ENCODE peak calls at places on chromosomes 16 and 17, in six cellular contexts. H, X, P, R, V and G are unnamed samples.

GRCh38 chr17:42456223-42457106 is 2.2 kb upstream of the ATP6V0A1 start:
- DNase-seq in H (no peak), X (peak; percentile 27), P (no peak), R (no peak), V (no peak), G (no peak)

GRCh38 chr16:25260416-25260815 is 2.8 kb upstream of the ZKSCAN2 start:
- DNase-seq in H (no peak), X (no peak), P (no peak), R (no peak), V (no peak), G (no peak)

GRCh38 chr16:8729779-8730334 is 55.4 kb downstream of the ABAT start:
- DNase-seq in H (peak; percentile 40), X (no peak), P (no peak), R (no peak), V (no peak), G (no peak)

GRCh38 chr17:63035271-63035670 is 69.2 kb downstream of the TANC2 start:
- DNase-seq in H (no peak), X (no peak), P (no peak), R (no peak), V (peak; percentile 63), G (no peak)

GRCh38 chr16:1674306-1674705 is 3.8 kb upstream of the JPT2 start:
- DNase-seq in H (no peak), X (no peak), P (peak; percentile 37), R (no peak), V (no peak), G (no peak)

GRCh38 chr16:89452241-89452640 is 38.1 kb downstream of the ANKRD11 start:
- DNase-seq in H (no peak), X (no peak), P (no peak), R (no peak), V (no peak), G (no peak)

GRCh38 chr17:42937712-42938596 is 26.3 kb downstream of the AARSD1 start:
- DNase-seq in H (no peak), X (peak; percentile 57), P (peak; percentile 91), R (peak; percentile 54), V (peak; percentile 51), G (no peak)

GRCh38 chr17:43026610-43027009 is 1.6 kb downstream of the RND2 start:
- DNase-seq in H (no peak), X (no peak), P (no peak), R (no peak), V (no peak), G (no peak)

GRCh38 chr16:85514295-85514600 is 98.9 kb upstream of the GSE1 start:
- DNase-seq in H (no peak), X (no peak), P (peak; percentile 51), R (peak; percentile 90), V (no peak), G (no peak)

GRCh38 chr17:82238562-82239201 is 9.8 kb downstream of the SLC16A3 start:
- DNase-seq in H (no peak), X (peak; percentile 75), P (peak; percentile 75), R (peak; percentile 73), V (no peak), G (no peak)

GRCh38 chr16:89828199-89828869 is at the start of gene SPIRE2:
- DNase-seq in H (peak; percentile 71), X (peak; percentile 57), P (peak; percentile 93), R (peak; percentile 81), V (no peak), G (peak; percentile 85)

GRCh38 chr17:50540485-50541401 is 6.2 kb upstream of the SPATA20 start:
- DNase-seq in H (no peak), X (no peak), P (no peak), R (no peak), V (no peak), G (no peak)

GRCh38 chr17:80970762-80971703 is 20.6 kb upstream of the CHMP6 start:
- DNase-seq in H (no peak), X (no peak), P (no peak), R (no peak), V (no peak), G (no peak)

GRCh38 chr17:60107526-60108257 is 29.0 kb upstream of the HEATR6 start:
- DNase-seq in H (no peak), X (no peak), P (peak; percentile 36), R (no peak), V (no peak), G (no peak)

GRCh38 chr17:31105991-31106390 is 11.2 kb downstream of the NF1 start:
- DNase-seq in H (no peak), X (no peak), P (no peak), R (no peak), V (no peak), G (no peak)

GRCh38 chr16:25222959-25223358 is 6.2 kb downstream of the AQP8 start:
- DNase-seq in H (no peak), X (no peak), P (no peak), R (no peak), V (no peak), G (no peak)

GRCh38 chr17:72004476-72005331 is 116.1 kb upstream of the SOX9 start:
- DNase-seq in H (no peak), X (no peak), P (no peak), R (no peak), V (no peak), G (no peak)

GRCh38 chr17:76986318-76986717 is 118.1 kb downstream of the MGAT5B start:
- DNase-seq in H (no peak), X (no peak), P (no peak), R (no peak), V (no peak), G (no peak)

GRCh38 chr17:78381601-78382168 is 3.2 kb downstream of the PGS1 start:
- DNase-seq in H (no peak), X (no peak), P (peak; percentile 87), R (no peak), V (no peak), G (no peak)

GRCh38 chr17:8695241-8695640 is 49.4 kb downstream of the CCDC42 start:
- DNase-seq in H (no peak), X (no peak), P (no peak), R (no peak), V (no peak), G (no peak)

GRCh38 chr17:8695916-8696415 is 48.7 kb downstream of the CCDC42 start:
- DNase-seq in H (no peak), X (no peak), P (no peak), R (no peak), V (no peak), G (no peak)

GRCh38 chr17:8698142-8699050 is 46.2 kb downstream of the CCDC42 start:
- DNase-seq in H (no peak), X (no peak), P (peak; percentile 59), R (peak; percentile 21), V (no peak), G (no peak)

GRCh38 chr17:8696951-8697745 is 47.5 kb downstream of the CCDC42 start:
- DNase-seq in H (no peak), X (no peak), P (peak; percentile 78), R (peak; percentile 23), V (no peak), G (no peak)

GRCh38 chr17:8696456-8696855 is 48.2 kb downstream of the CCDC42 start:
- DNase-seq in H (no peak), X (no peak), P (peak; percentile 68), R (no peak), V (no peak), G (no peak)
- TF ChIP-seq CTCF in H (no peak), X (no peak), P (peak; percentile 34), R (no peak), V (no peak), G (peak; percentile 18)

DNA sequence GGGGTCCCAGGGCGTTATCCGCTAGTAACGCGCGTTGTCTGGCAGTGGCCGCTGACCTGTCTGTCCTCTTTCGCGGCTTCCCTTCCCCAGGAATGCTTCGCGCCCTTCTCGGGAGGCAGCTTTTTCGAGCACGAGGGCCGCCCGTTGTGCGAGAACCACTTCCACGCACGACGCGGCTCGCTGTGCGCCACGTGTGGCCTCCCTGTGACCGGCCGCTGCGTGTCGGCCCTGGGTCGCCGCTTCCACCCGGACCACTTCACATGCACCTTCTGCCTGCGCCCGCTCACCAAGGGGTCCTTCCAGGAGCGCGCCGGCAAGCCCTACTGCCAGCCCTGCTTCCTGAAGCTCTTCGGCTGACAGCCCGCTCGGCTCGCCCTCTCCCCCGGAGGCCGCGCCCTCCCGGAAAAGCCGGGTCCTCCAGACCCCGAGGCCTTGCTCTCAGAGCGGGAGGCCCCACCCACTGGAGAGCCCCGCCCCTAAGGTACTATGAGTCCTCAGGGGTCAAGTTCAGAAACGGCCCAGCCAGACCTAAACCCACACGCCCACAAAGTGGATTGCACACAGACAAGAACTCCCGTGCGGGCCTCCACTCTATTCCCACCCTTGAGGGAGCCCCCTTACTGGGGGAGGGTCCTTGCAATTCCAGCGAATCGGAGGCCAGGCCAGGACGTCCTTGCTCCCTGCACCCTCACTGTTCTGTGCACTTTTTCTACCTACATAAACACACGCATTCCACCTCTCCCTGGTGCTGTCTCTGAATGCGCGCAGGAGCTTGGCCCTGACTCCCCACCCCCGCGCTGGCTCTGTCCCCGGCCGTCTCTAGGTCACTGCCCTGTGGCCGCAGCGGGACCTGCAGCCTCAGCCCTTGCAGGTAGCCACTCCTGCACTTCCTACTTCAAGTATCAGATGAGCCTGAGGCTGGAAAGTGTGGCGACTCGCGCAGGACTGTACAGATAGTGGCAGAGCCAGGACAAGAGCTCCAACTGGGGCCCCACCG is 5.4 kb upstream of the SLC5A2 start:
- DNase-seq in H (peak; percentile 42), X (no peak), P (peak; percentile 92), R (peak; percentile 87), V (no peak), G (no peak)
- TF ChIP-seq CTCF in H (no peak), X (no peak), P (peak; percentile 76), R (peak; percentile 66), V (peak; percentile 44), G (peak; percentile 52)

DNA sequence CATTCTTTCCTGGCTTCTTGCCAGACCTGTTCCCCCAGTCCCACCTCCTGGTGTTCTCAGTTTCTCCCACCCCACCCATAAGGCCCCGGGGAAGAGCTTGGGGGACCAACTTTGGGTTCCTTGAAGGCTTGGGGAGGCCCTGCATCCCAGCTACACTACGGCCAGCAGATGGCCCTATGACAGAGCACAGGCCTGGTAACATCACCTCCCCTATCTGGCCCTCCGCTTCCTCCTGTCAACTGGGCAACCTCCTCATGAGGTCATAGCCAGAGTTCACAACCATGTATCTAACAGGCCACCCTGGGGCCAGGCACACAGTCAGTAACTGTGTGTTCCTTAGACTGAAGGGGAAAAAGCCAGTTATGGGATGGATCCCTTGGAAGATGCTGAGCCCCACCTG is 31.4 kb downstream of the MYO15A start:
- DNase-seq in H (no peak), X (no peak), P (peak; percentile 80), R (no peak), V (no peak), G (no peak)
- TF ChIP-seq CTCF in H (no peak), X (no peak), P (peak; percentile 62), R (no peak), V (peak; percentile 55), G (no peak)

GRCh38 chr16:13426736-13427135 is 493.2 kb upstream of the ERCC4 start:
- DNase-seq in H (no peak), X (no peak), P (no peak), R (no peak), V (no peak), G (no peak)

GRCh38 chr16:13427943-13428342 is 492.0 kb upstream of the ERCC4 start:
- DNase-seq in H (no peak), X (no peak), P (no peak), R (no peak), V (no peak), G (no peak)

GRCh38 chr16:13429411-13429810 is 490.5 kb upstream of the ERCC4 start:
- DNase-seq in H (no peak), X (no peak), P (no peak), R (no peak), V (no peak), G (no peak)

GRCh38 chr16:13425840-13426239 is 494.1 kb upstream of the ERCC4 start:
- DNase-seq in H (no peak), X (no peak), P (no peak), R (no peak), V (no peak), G (no peak)

GRCh38 chr16:13426279-13426678 is 493.7 kb upstream of the ERCC4 start:
- DNase-seq in H (no peak), X (no peak), P (peak; percentile 78), R (no peak), V (no peak), G (no peak)
- TF ChIP-seq CTCF in H (no peak), X (no peak), P (peak; percentile 77), R (no peak), V (no peak), G (peak; percentile 23)